ENCODE peak calls at places on chromosome 21, in five cellular contexts. One of them, this sample, is unnamed.

GRCh38 chr21:34992736-34993135 is 56.4 kb downstream of the RUNX1 start:
- DNase-seq in upper lobe of right lung: no peak
- DNase-seq in tibial artery: peak; percentile 83
- DNase-seq in WTC11: no peak
- DNase-seq in PC-3: no peak
- DNase-seq in this sample: no peak

GRCh38 chr21:35563885-35564451 is 496.4 kb downstream of the SETD4 start:
- DNase-seq in upper lobe of right lung: no peak
- DNase-seq in tibial artery: peak; percentile 60
- DNase-seq in WTC11: no peak
- DNase-seq in PC-3: no peak
- DNase-seq in this sample: peak; percentile 13

GRCh38 chr21:27704567-27705166 is 737.8 kb upstream of the ADAMTS5 start:
- DNase-seq in upper lobe of right lung: no peak
- DNase-seq in tibial artery: no peak
- DNase-seq in WTC11: no peak
- DNase-seq in PC-3: no peak
- DNase-seq in this sample: no peak

GRCh38 chr21:22556829-22557228 is 1558.6 kb downstream of the NCAM2 start:
- DNase-seq in upper lobe of right lung: no peak
- DNase-seq in tibial artery: no peak
- DNase-seq in WTC11: no peak
- DNase-seq in PC-3: no peak
- DNase-seq in this sample: no peak

GRCh38 chr21:45598666-45599065 is 44.9 kb upstream of the PCBP3 start:
- DNase-seq in upper lobe of right lung: peak; percentile 41
- DNase-seq in tibial artery: no peak
- DNase-seq in WTC11: peak; percentile 2
- DNase-seq in PC-3: no peak
- DNase-seq in this sample: no peak

GRCh38 chr21:45573452-45574035 is 31.3 kb upstream of the SLC19A1 start:
- DNase-seq in upper lobe of right lung: peak; percentile 45
- DNase-seq in tibial artery: no peak
- DNase-seq in WTC11: no peak
- DNase-seq in PC-3: no peak
- DNase-seq in this sample: no peak

GRCh38 chr21:25329227-25329626 is 278.1 kb downstream of the MRPL39 start:
- DNase-seq in upper lobe of right lung: no peak
- DNase-seq in tibial artery: no peak
- DNase-seq in WTC11: no peak
- DNase-seq in PC-3: peak; percentile 91
- DNase-seq in this sample: no peak

GRCh38 chr21:39954570-39954969 is 87.3 kb downstream of the PCP4 start:
- DNase-seq in upper lobe of right lung: no peak
- DNase-seq in tibial artery: no peak
- DNase-seq in WTC11: no peak
- DNase-seq in PC-3: no peak
- DNase-seq in this sample: no peak

GRCh38 chr21:35063428-35064172 is 14.5 kb upstream of the RUNX1 start:
- DNase-seq in upper lobe of right lung: no peak
- DNase-seq in tibial artery: no peak
- DNase-seq in WTC11: no peak
- DNase-seq in PC-3: peak; percentile 49
- DNase-seq in this sample: no peak

GRCh38 chr21:45918011-45918410 is 63.6 kb upstream of the COL6A1 start:
- DNase-seq in upper lobe of right lung: no peak
- DNase-seq in tibial artery: no peak
- DNase-seq in WTC11: no peak
- DNase-seq in PC-3: no peak
- DNase-seq in this sample: no peak

GRCh38 chr21:33289199-33289819 is 23.1 kb downstream of the IL10RB start:
- DNase-seq in upper lobe of right lung: no peak
- DNase-seq in tibial artery: no peak
- DNase-seq in WTC11: no peak
- DNase-seq in PC-3: no peak
- DNase-seq in this sample: no peak

GRCh38 chr21:14527690-14528652 is 18.1 kb downstream of the SAMSN1 start:
- DNase-seq in upper lobe of right lung: no peak
- DNase-seq in tibial artery: no peak
- DNase-seq in WTC11: no peak
- DNase-seq in PC-3: no peak
- DNase-seq in this sample: no peak

GRCh38 chr21:44434568-44434925 is 20.8 kb upstream of the LRRC3 start:
- DNase-seq in upper lobe of right lung: no peak
- DNase-seq in tibial artery: no peak
- DNase-seq in WTC11: no peak
- DNase-seq in PC-3: no peak
- DNase-seq in this sample: no peak

GRCh38 chr21:45801989-45802388 is 158.5 kb downstream of the PCBP3 start:
- DNase-seq in upper lobe of right lung: no peak
- DNase-seq in tibial artery: no peak
- DNase-seq in WTC11: no peak
- DNase-seq in PC-3: no peak
- DNase-seq in this sample: no peak

GRCh38 chr21:33936221-33937038 is 20.8 kb upstream of the ATP5PO start:
- DNase-seq in upper lobe of right lung: no peak
- DNase-seq in tibial artery: peak; percentile 60
- DNase-seq in WTC11: no peak
- DNase-seq in PC-3: no peak
- DNase-seq in this sample: no peak

GRCh38 chr21:15735409-15735808 is 5.6 kb downstream of the USP25 start:
- DNase-seq in upper lobe of right lung: no peak
- DNase-seq in tibial artery: no peak
- DNase-seq in WTC11: no peak
- DNase-seq in PC-3: peak; percentile 8
- DNase-seq in this sample: no peak

GRCh38 chr21:16468191-16468590 is 738.4 kb downstream of the USP25 start:
- DNase-seq in upper lobe of right lung: no peak
- DNase-seq in tibial artery: no peak
- DNase-seq in WTC11: no peak
- DNase-seq in PC-3: peak; percentile 51
- DNase-seq in this sample: no peak

GRCh38 chr21:38669186-38669585 is 136.5 kb upstream of the ETS2 start:
- DNase-seq in upper lobe of right lung: no peak
- DNase-seq in tibial artery: no peak
- DNase-seq in WTC11: no peak
- DNase-seq in PC-3: peak; percentile 56
- DNase-seq in this sample: no peak

GRCh38 chr21:38293113-38293512 is 36.3 kb downstream of the KCNJ15 start:
- DNase-seq in upper lobe of right lung: no peak
- DNase-seq in tibial artery: no peak
- DNase-seq in WTC11: no peak
- DNase-seq in PC-3: no peak
- DNase-seq in this sample: no peak

GRCh38 chr21:44761011-44761729 is 40.5 kb downstream of the UBE2G2 start:
- DNase-seq in upper lobe of right lung: no peak
- DNase-seq in tibial artery: peak; percentile 3
- DNase-seq in WTC11: peak; percentile 75
- DNase-seq in PC-3: peak; percentile 39
- DNase-seq in this sample: no peak

GRCh38 chr21:46390603-46391545 is 66.9 kb downstream of the PCNT start:
- DNase-seq in upper lobe of right lung: no peak
- DNase-seq in tibial artery: no peak
- DNase-seq in WTC11: no peak
- DNase-seq in PC-3: no peak
- DNase-seq in this sample: no peak

GRCh38 chr21:44706026-44706705 is 5.2 kb downstream of the TSPEAR start:
- DNase-seq in upper lobe of right lung: no peak
- DNase-seq in tibial artery: no peak
- DNase-seq in WTC11: no peak
- DNase-seq in PC-3: no peak
- DNase-seq in this sample: no peak

GRCh38 chr21:16358021-16358420 is 628.2 kb downstream of the USP25 start:
- DNase-seq in upper lobe of right lung: no peak
- DNase-seq in tibial artery: no peak
- DNase-seq in WTC11: no peak
- DNase-seq in PC-3: no peak
- DNase-seq in this sample: no peak

GRCh38 chr21:35212393-35213127 is 163.5 kb upstream of the RUNX1 start:
- DNase-seq in upper lobe of right lung: no peak
- DNase-seq in tibial artery: no peak
- DNase-seq in WTC11: no peak
- DNase-seq in PC-3: peak; percentile 50
- DNase-seq in this sample: no peak

GRCh38 chr21:43872549-43873198 is 7.7 kb downstream of the AGPAT3 start:
- DNase-seq in upper lobe of right lung: no peak
- DNase-seq in tibial artery: no peak
- DNase-seq in WTC11: no peak
- DNase-seq in PC-3: no peak
- DNase-seq in this sample: no peak

GRCh38 chr21:35648512-35648911 is 411.8 kb downstream of the SETD4 start:
- DNase-seq in upper lobe of right lung: no peak
- DNase-seq in tibial artery: no peak
- DNase-seq in WTC11: no peak
- DNase-seq in PC-3: peak; percentile 48
- DNase-seq in this sample: no peak

DNA sequence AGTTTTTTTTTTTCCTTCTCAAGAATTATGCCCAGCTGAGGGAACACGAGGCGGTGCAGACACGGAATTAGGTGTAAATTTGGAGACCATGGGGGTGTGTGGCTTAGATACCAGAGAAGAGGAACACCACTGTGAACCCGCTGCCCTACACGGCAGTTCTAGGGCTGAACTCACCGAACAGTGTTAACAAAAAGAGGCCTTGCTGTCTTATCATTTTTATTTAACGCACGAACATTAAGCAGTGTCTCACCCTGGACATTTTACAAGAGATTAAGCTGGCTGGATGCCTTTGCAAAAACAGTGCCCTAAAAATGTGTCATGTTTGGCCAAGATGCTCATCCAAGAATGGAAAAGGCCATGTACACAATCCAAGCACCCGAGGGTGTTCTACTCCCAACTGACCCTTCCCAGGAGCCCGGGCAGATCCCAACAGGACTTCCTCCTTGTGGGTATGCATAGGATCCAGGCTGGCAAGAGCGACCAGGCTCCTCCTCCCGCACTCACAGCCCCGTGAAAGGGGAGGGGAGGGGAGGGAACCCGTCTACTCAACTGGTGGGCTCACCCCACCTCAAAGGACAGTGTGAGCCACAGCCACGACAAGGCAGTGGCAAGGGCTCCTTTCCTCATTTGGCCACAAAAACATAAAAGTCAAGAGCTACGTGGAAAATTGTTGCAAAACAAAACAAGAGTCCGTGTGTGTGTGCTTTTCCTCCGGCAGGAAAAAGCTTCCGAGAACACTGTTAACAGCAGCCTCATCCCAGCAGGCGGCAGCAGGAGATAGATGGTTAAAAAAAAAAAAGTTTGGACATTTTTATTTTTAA is 20.3 kb downstream of the C2CD2 start:
- DNase-seq in upper lobe of right lung: no peak
- DNase-seq in tibial artery: no peak
- DNase-seq in WTC11: no peak
- DNase-seq in PC-3: peak; percentile 85
- DNase-seq in this sample: no peak
- TF ChIP-seq CTCF in upper lobe of right lung: peak; percentile 39
- TF ChIP-seq CTCF in tibial artery: no peak
- TF ChIP-seq CTCF in WTC11: no peak
- TF ChIP-seq CTCF in PC-3: peak; percentile 70
- TF ChIP-seq CTCF in this sample: peak; percentile 33

GRCh38 chr21:42068592-42068991 is 2.5 kb upstream of the UMODL1 start:
- DNase-seq in upper lobe of right lung: no peak
- DNase-seq in tibial artery: no peak
- DNase-seq in WTC11: no peak
- DNase-seq in PC-3: no peak
- DNase-seq in this sample: no peak

GRCh38 chr21:42075686-42076471 is 4.8 kb downstream of the UMODL1 start:
- DNase-seq in upper lobe of right lung: peak; percentile 60
- DNase-seq in tibial artery: no peak
- DNase-seq in WTC11: no peak
- DNase-seq in PC-3: no peak
- DNase-seq in this sample: no peak

GRCh38 chr21:42069327-42069726 is 1.8 kb upstream of the UMODL1 start:
- DNase-seq in upper lobe of right lung: no peak
- DNase-seq in tibial artery: no peak
- DNase-seq in WTC11: no peak
- DNase-seq in PC-3: no peak
- DNase-seq in this sample: no peak

GRCh38 chr21:42071146-42071737 is at the start of gene UMODL1:
- DNase-seq in upper lobe of right lung: peak; percentile 57
- DNase-seq in tibial artery: no peak
- DNase-seq in WTC11: no peak
- DNase-seq in PC-3: no peak
- DNase-seq in this sample: no peak

GRCh38 chr21:42073140-42074099 is 2.3 kb downstream of the UMODL1 start:
- DNase-seq in upper lobe of right lung: peak; percentile 58
- DNase-seq in tibial artery: no peak
- DNase-seq in WTC11: no peak
- DNase-seq in PC-3: peak; percentile 18
- DNase-seq in this sample: no peak
- TF ChIP-seq CTCF in upper lobe of right lung: no peak
- TF ChIP-seq CTCF in tibial artery: no peak
- TF ChIP-seq CTCF in WTC11: no peak
- TF ChIP-seq CTCF in PC-3: peak; percentile 17
- TF ChIP-seq CTCF in this sample: no peak

DNA sequence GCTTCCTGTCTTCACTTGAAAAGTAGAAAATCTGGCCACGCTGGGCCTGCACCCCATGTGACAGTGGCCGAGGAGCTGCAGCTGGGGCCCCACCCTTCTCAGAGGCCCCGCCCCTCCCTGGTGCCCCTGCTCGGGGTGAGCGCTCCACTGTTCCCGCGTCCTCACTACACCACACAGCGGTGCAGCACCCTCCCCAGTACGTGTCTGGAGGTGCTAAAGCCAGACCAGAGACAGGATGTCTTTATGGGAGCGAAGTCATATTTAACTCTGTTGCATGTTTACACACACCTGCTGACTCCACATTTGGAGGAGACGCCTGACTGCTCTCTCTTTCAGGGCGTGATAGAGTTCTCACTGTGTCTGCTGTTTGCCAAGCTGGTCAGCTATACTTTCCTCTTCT is 48.1 kb downstream of the SLC37A1 start:
- DNase-seq in upper lobe of right lung: peak; percentile 51
- DNase-seq in tibial artery: peak; percentile 11
- DNase-seq in WTC11: peak; percentile 16
- DNase-seq in PC-3: no peak
- DNase-seq in this sample: no peak
- TF ChIP-seq CTCF in upper lobe of right lung: no peak
- TF ChIP-seq CTCF in tibial artery: no peak
- TF ChIP-seq CTCF in WTC11: no peak
- TF ChIP-seq CTCF in PC-3: no peak
- TF ChIP-seq CTCF in this sample: no peak

GRCh38 chr21:42495765-42496119 is 282 bp downstream of the RSPH1 start:
- DNase-seq in upper lobe of right lung: no peak
- DNase-seq in tibial artery: no peak
- DNase-seq in WTC11: no peak
- DNase-seq in PC-3: peak; percentile 16
- DNase-seq in this sample: no peak

GRCh38 chr21:42498012-42498411 is 2.0 kb upstream of the RSPH1 start:
- DNase-seq in upper lobe of right lung: no peak
- DNase-seq in tibial artery: no peak
- DNase-seq in WTC11: no peak
- DNase-seq in PC-3: no peak
- DNase-seq in this sample: no peak

GRCh38 chr21:42495027-42495426 is 997 bp downstream of the RSPH1 start:
- DNase-seq in upper lobe of right lung: no peak
- DNase-seq in tibial artery: no peak
- DNase-seq in WTC11: no peak
- DNase-seq in PC-3: no peak
- DNase-seq in this sample: no peak

GRCh38 chr21:42496839-42497202 is 797 bp upstream of the RSPH1 start:
- DNase-seq in upper lobe of right lung: no peak
- DNase-seq in tibial artery: no peak
- DNase-seq in WTC11: peak; percentile 34
- DNase-seq in PC-3: no peak
- DNase-seq in this sample: no peak

GRCh38 chr21:42496120-42496838 is at the start of gene RSPH1:
- DNase-seq in upper lobe of right lung: peak; percentile 100
- DNase-seq in tibial artery: peak; percentile 99
- DNase-seq in WTC11: peak; percentile 100
- DNase-seq in PC-3: peak; percentile 99
- DNase-seq in this sample: peak; percentile 96
- TF ChIP-seq CTCF in upper lobe of right lung: no peak
- TF ChIP-seq CTCF in tibial artery: no peak
- TF ChIP-seq CTCF in WTC11: no peak
- TF ChIP-seq CTCF in PC-3: peak; percentile 24
- TF ChIP-seq CTCF in this sample: no peak

This sample was measured in thoracic aorta.